ENCODE peak calls at places on chromosomes 7 and 10, in nine cellular contexts. A, O, J, E, N, F, L, V and Z are unnamed samples.

GRCh38 chr10:70169661-70170364 is 501 bp downstream of the SAR1A start:
- DNase-seq in A (no peak), O (no peak), J (no peak), E (peak; percentile 42), N (no peak), F (no peak), L (no peak), V (no peak), Z (peak; percentile 50)

GRCh38 chr10:672139-672538 is 17.3 kb downstream of the DIP2C start:
- DNase-seq in A (no peak), O (no peak), J (no peak), E (no peak), N (no peak), F (no peak), L (no peak), V (no peak), Z (no peak)

GRCh38 chr10:103104721-103105120 is 88.4 kb downstream of the NT5C2 start:
- DNase-seq in A (no peak), O (no peak), J (no peak), E (no peak), N (no peak), F (no peak), L (no peak), V (no peak), Z (no peak)

GRCh38 chr7:76267835-76268183 is 34.7 kb upstream of the HSPB1 start:
- DNase-seq in A (no peak), O (no peak), J (no peak), E (no peak), N (no peak), F (no peak), L (no peak), V (no peak), Z (no peak)

GRCh38 chr7:70566659-70567058 is 565.3 kb upstream of the GALNT17 start:
- DNase-seq in A (no peak), O (no peak), J (no peak), E (no peak), N (no peak), F (no peak), L (no peak), V (no peak), Z (no peak)

GRCh38 chr10:529831-530230 is 159.6 kb downstream of the DIP2C start:
- DNase-seq in A (no peak), O (no peak), J (no peak), E (no peak), N (no peak), F (no peak), L (no peak), V (no peak), Z (no peak)

GRCh38 chr10:102675887-102676616 is 31.8 kb downstream of the TRIM8 start:
- DNase-seq in A (peak; percentile 95), O (no peak), J (peak; percentile 50), E (peak; percentile 30), N (peak; percentile 65), F (no peak), L (peak; percentile 48), V (no peak), Z (no peak)

GRCh38 chr7:37853468-37853867 is 5.1 kb downstream of the NME8 start:
- DNase-seq in A (no peak), O (no peak), J (no peak), E (peak; percentile 10), N (no peak), F (no peak), L (no peak), V (peak; percentile 48), Z (peak; percentile 6)

GRCh38 chr10:95360122-95360715 is 69.4 kb upstream of the PDLIM1 start:
- DNase-seq in A (peak; percentile 24), O (no peak), J (no peak), E (no peak), N (no peak), F (no peak), L (no peak), V (peak; percentile 41), Z (peak; percentile 28)

GRCh38 chr7:48299580-48300169 is 128.4 kb downstream of the ABCA13 start:
- DNase-seq in A (peak; percentile 70), O (peak; percentile 32), J (no peak), E (peak; percentile 75), N (peak; percentile 72), F (no peak), L (no peak), V (peak; percentile 88), Z (peak; percentile 55)